ENCODE peak calls at places on chromosomes 11 and 22, in seven cellular contexts. One of them, this sample, is unnamed.

GRCh38 chr22:40451230-40451629 is 80.8 kb downstream of the SGSM3 start:
- DNase-seq in NCI-H187: no peak
- DNase-seq in PC-9: no peak
- DNase-seq in mucosa of gallbladder: no peak
- DNase-seq in coronary artery: no peak
- DNase-seq in GM13976: no peak
- DNase-seq in AG04449: no peak
- DNase-seq in this sample: no peak

GRCh38 chr11:120079750-120080610 is 57.9 kb downstream of the TRIM29 start:
- DNase-seq in PC-9: no peak
- DNase-seq in mucosa of gallbladder: no peak
- DNase-seq in NCI-H187: no peak
- DNase-seq in GM13976: no peak
- DNase-seq in AG04449: no peak
- DNase-seq in coronary artery: no peak
- DNase-seq in this sample: no peak

GRCh38 chr11:31875861-31876625 is 64.9 kb upstream of the PAX6 start:
- DNase-seq in NCI-H187: no peak
- DNase-seq in PC-9: no peak
- DNase-seq in GM13976: no peak
- DNase-seq in coronary artery: no peak
- DNase-seq in mucosa of gallbladder: no peak
- DNase-seq in AG04449: no peak
- DNase-seq in this sample: no peak

GRCh38 chr11:17828311-17828751 is 93.8 kb downstream of the KCNC1 start:
- DNase-seq in coronary artery: no peak
- DNase-seq in GM13976: no peak
- DNase-seq in AG04449: no peak
- DNase-seq in PC-9: no peak
- DNase-seq in mucosa of gallbladder: peak
- DNase-seq in NCI-H187: no peak
- DNase-seq in this sample: no peak

GRCh38 chr11:334264-335033 is 13.8 kb upstream of the IFITM3 start:
- DNase-seq in GM13976: no peak
- DNase-seq in PC-9: no peak
- DNase-seq in mucosa of gallbladder: no peak
- DNase-seq in coronary artery: no peak
- DNase-seq in NCI-H187: peak
- DNase-seq in AG04449: no peak
- DNase-seq in this sample: no peak

GRCh38 chr22:18022851-18023250 is 1.5 kb downstream of the MICAL3 start:
- DNase-seq in coronary artery: no peak
- DNase-seq in mucosa of gallbladder: no peak
- DNase-seq in AG04449: no peak
- DNase-seq in PC-9: no peak
- DNase-seq in GM13976: no peak
- DNase-seq in NCI-H187: no peak
- DNase-seq in this sample: no peak

GRCh38 chr22:24175160-24175808 is 6.0 kb upstream of the SUSD2 start:
- DNase-seq in AG04449: no peak
- DNase-seq in PC-9: peak
- DNase-seq in coronary artery: peak
- DNase-seq in GM13976: peak
- DNase-seq in NCI-H187: no peak
- DNase-seq in mucosa of gallbladder: peak
- DNase-seq in this sample: no peak

GRCh38 chr22:24095816-24096215 is 84.7 kb downstream of the CABIN1 start:
- DNase-seq in AG04449: no peak
- DNase-seq in GM13976: no peak
- DNase-seq in NCI-H187: no peak
- DNase-seq in mucosa of gallbladder: no peak
- DNase-seq in coronary artery: peak
- DNase-seq in PC-9: no peak
- DNase-seq in this sample: no peak

GRCh38 chr11:86706341-86707131 is 34.1 kb upstream of the ME3 start:
- DNase-seq in GM13976: no peak
- DNase-seq in NCI-H187: no peak
- DNase-seq in coronary artery: no peak
- DNase-seq in AG04449: no peak
- DNase-seq in mucosa of gallbladder: peak
- DNase-seq in PC-9: no peak
- DNase-seq in this sample: no peak

GRCh38 chr11:115418626-115419025 is 85.6 kb downstream of the CADM1 start:
- DNase-seq in mucosa of gallbladder: no peak
- DNase-seq in coronary artery: no peak
- DNase-seq in AG04449: no peak
- DNase-seq in NCI-H187: no peak
- DNase-seq in GM13976: no peak
- DNase-seq in PC-9: no peak
- DNase-seq in this sample: no peak

GRCh38 chr22:20110359-20110985 is 5.4 kb upstream of the RANBP1 start:
- DNase-seq in mucosa of gallbladder: no peak
- DNase-seq in GM13976: no peak
- DNase-seq in PC-9: no peak
- DNase-seq in AG04449: no peak
- DNase-seq in NCI-H187: no peak
- DNase-seq in coronary artery: no peak
- DNase-seq in this sample: no peak

GRCh38 chr22:26283330-26283729 is 114.1 kb downstream of the SEZ6L start:
- DNase-seq in coronary artery: no peak
- DNase-seq in GM13976: no peak
- DNase-seq in AG04449: no peak
- DNase-seq in mucosa of gallbladder: no peak
- DNase-seq in PC-9: no peak
- DNase-seq in NCI-H187: no peak
- DNase-seq in this sample: no peak

GRCh38 chr11:44976576-44976975 is 25.9 kb upstream of the TP53I11 start:
- DNase-seq in PC-9: no peak
- DNase-seq in NCI-H187: no peak
- DNase-seq in AG04449: no peak
- DNase-seq in GM13976: no peak
- DNase-seq in mucosa of gallbladder: peak
- DNase-seq in coronary artery: no peak
- DNase-seq in this sample: no peak

GRCh38 chr22:44930711-44931035 is 79.1 kb downstream of the PHF21B start:
- DNase-seq in coronary artery: no peak
- DNase-seq in GM13976: no peak
- DNase-seq in mucosa of gallbladder: no peak
- DNase-seq in AG04449: no peak
- DNase-seq in PC-9: no peak
- DNase-seq in NCI-H187: no peak
- DNase-seq in this sample: no peak

GRCh38 chr11:73221996-73222395 is 3.9 kb downstream of the P2RY2 start:
- DNase-seq in GM13976: no peak
- DNase-seq in NCI-H187: no peak
- DNase-seq in mucosa of gallbladder: no peak
- DNase-seq in PC-9: no peak
- DNase-seq in AG04449: no peak
- DNase-seq in coronary artery: no peak
- DNase-seq in this sample: no peak

GRCh38 chr22:37843746-37844089 is 416 bp downstream of the ANKRD54 start:
- DNase-seq in AG04449: no peak
- DNase-seq in PC-9: no peak
- DNase-seq in coronary artery: no peak
- DNase-seq in NCI-H187: no peak
- DNase-seq in mucosa of gallbladder: peak
- DNase-seq in GM13976: peak
- DNase-seq in this sample: no peak

GRCh38 chr11:115384236-115384635 is 120.0 kb downstream of the CADM1 start:
- DNase-seq in coronary artery: no peak
- DNase-seq in NCI-H187: peak
- DNase-seq in AG04449: no peak
- DNase-seq in mucosa of gallbladder: no peak
- DNase-seq in PC-9: no peak
- DNase-seq in GM13976: no peak
- DNase-seq in this sample: no peak

GRCh38 chr22:20128902-20129746 is 2.5 kb upstream of the ZDHHC8 start:
- DNase-seq in mucosa of gallbladder: no peak
- DNase-seq in coronary artery: no peak
- DNase-seq in PC-9: peak
- DNase-seq in AG04449: no peak
- DNase-seq in GM13976: no peak
- DNase-seq in NCI-H187: no peak
- DNase-seq in this sample: no peak

GRCh38 chr11:3073029-3073435 is 15.8 kb upstream of the CARS1 start:
- DNase-seq in GM13976: no peak
- DNase-seq in NCI-H187: no peak
- DNase-seq in mucosa of gallbladder: no peak
- DNase-seq in AG04449: no peak
- DNase-seq in PC-9: no peak
- DNase-seq in coronary artery: no peak
- DNase-seq in this sample: no peak

GRCh38 chr11:125372088-125372487 is 124.0 kb downstream of the FEZ1 start:
- DNase-seq in AG04449: no peak
- DNase-seq in PC-9: no peak
- DNase-seq in NCI-H187: no peak
- DNase-seq in GM13976: no peak
- DNase-seq in coronary artery: no peak
- DNase-seq in mucosa of gallbladder: no peak
- DNase-seq in this sample: no peak

GRCh38 chr11:35794850-35795249 is 132.3 kb downstream of the TRIM44 start:
- DNase-seq in NCI-H187: no peak
- DNase-seq in AG04449: peak
- DNase-seq in coronary artery: no peak
- DNase-seq in mucosa of gallbladder: no peak
- DNase-seq in GM13976: no peak
- DNase-seq in PC-9: peak
- DNase-seq in this sample: no peak

GRCh38 chr22:39522567-39523300 is 2.4 kb downstream of the ATF4 start:
- DNase-seq in NCI-H187: peak
- DNase-seq in mucosa of gallbladder: no peak
- DNase-seq in coronary artery: no peak
- DNase-seq in AG04449: no peak
- DNase-seq in GM13976: no peak
- DNase-seq in PC-9: peak
- DNase-seq in this sample: no peak

GRCh38 chr11:67282155-67282875 is 6.8 kb upstream of the ANKRD13D start:
- DNase-seq in AG04449: no peak
- DNase-seq in coronary artery: no peak
- DNase-seq in NCI-H187: no peak
- DNase-seq in mucosa of gallbladder: no peak
- DNase-seq in PC-9: no peak
- DNase-seq in GM13976: no peak
- DNase-seq in this sample: no peak

GRCh38 chr11:62428871-62429601 is 10.2 kb downstream of the SCGB1A1 start:
- DNase-seq in PC-9: no peak
- DNase-seq in mucosa of gallbladder: no peak
- DNase-seq in coronary artery: no peak
- DNase-seq in NCI-H187: no peak
- DNase-seq in AG04449: no peak
- DNase-seq in GM13976: no peak
- DNase-seq in this sample: no peak

GRCh38 chr11:120383518-120384155 is 47.4 kb downstream of the ARHGEF12 start:
- DNase-seq in coronary artery: no peak
- DNase-seq in AG04449: no peak
- DNase-seq in NCI-H187: no peak
- DNase-seq in PC-9: no peak
- DNase-seq in mucosa of gallbladder: no peak
- DNase-seq in GM13976: no peak
- DNase-seq in this sample: no peak

GRCh38 chr22:47534150-47535133 is 772.0 kb downstream of the TBC1D22A start:
- DNase-seq in NCI-H187: no peak
- DNase-seq in GM13976: no peak
- DNase-seq in PC-9: no peak
- DNase-seq in AG04449: no peak
- DNase-seq in coronary artery: no peak
- DNase-seq in mucosa of gallbladder: peak
- DNase-seq in this sample: no peak

GRCh38 chr11:129846508-129847335 is 31.1 kb downstream of the TMEM45B start:
- DNase-seq in mucosa of gallbladder: no peak
- DNase-seq in coronary artery: no peak
- DNase-seq in AG04449: peak
- DNase-seq in PC-9: peak
- DNase-seq in GM13976: no peak
- DNase-seq in NCI-H187: peak
- DNase-seq in this sample: peak

GRCh38 chr22:37173709-37174108 is 14.3 kb downstream of the C1QTNF6 start:
- DNase-seq in GM13976: no peak
- DNase-seq in PC-9: no peak
- DNase-seq in AG04449: no peak
- DNase-seq in mucosa of gallbladder: no peak
- DNase-seq in coronary artery: peak
- DNase-seq in NCI-H187: no peak
- DNase-seq in this sample: no peak

GRCh38 chr22:30234786-30235470 is 11.6 kb downstream of the LIF start:
- DNase-seq in mucosa of gallbladder: no peak
- DNase-seq in GM13976: no peak
- DNase-seq in PC-9: no peak
- DNase-seq in NCI-H187: no peak
- DNase-seq in AG04449: peak
- DNase-seq in coronary artery: no peak
- DNase-seq in this sample: no peak

GRCh38 chr22:37999640-38000272 is 15.4 kb upstream of the SOX10 start:
- DNase-seq in GM13976: no peak
- DNase-seq in NCI-H187: no peak
- DNase-seq in coronary artery: no peak
- DNase-seq in PC-9: peak
- DNase-seq in AG04449: no peak
- DNase-seq in mucosa of gallbladder: no peak
- DNase-seq in this sample: no peak

GRCh38 chr11:69468236-69468635 is 13.2 kb upstream of the LINC01488 start:
- DNase-seq in coronary artery: no peak
- DNase-seq in GM13976: no peak
- DNase-seq in NCI-H187: no peak
- DNase-seq in mucosa of gallbladder: no peak
- DNase-seq in PC-9: no peak
- DNase-seq in AG04449: no peak
- DNase-seq in this sample: no peak

GRCh38 chr11:44839458-44840084 is 111.1 kb downstream of the TP53I11 start:
- DNase-seq in PC-9: no peak
- DNase-seq in GM13976: no peak
- DNase-seq in mucosa of gallbladder: no peak
- DNase-seq in AG04449: no peak
- DNase-seq in coronary artery: no peak
- DNase-seq in NCI-H187: no peak
- DNase-seq in this sample: no peak

GRCh38 chr11:56783448-56784041 is 35.0 kb upstream of the OR9G4 start:
- DNase-seq in coronary artery: no peak
- DNase-seq in PC-9: no peak
- DNase-seq in NCI-H187: no peak
- DNase-seq in GM13976: peak
- DNase-seq in mucosa of gallbladder: no peak
- DNase-seq in AG04449: peak
- DNase-seq in this sample: no peak